ENCODE peak calls at places on chromosomes 6 and 20, in nine cellular contexts. One of them, this sample, is unnamed.
A peak's percentile ranks its signal among the peaks of the same experiment; 100 is the strongest.

GRCh38 chr6:159968295-159969203 is at the start of gene IGF2R:
- DNase-seq in glutamatergic neuron: peak; percentile 88
- DNase-seq in NCI-H1694 treated with DMSO at 0.1 percent for 48 hours: peak; percentile 61
- DNase-seq in AG04450: no peak
- DNase-seq in posterior cingulate gyrus: peak; percentile 78
- DNase-seq in germinal center: peak; percentile 98
- DNase-seq in left ventricle myocardium inferior: peak; percentile 94
- DNase-seq in stimulated activated CD8-positive, alpha-beta memory T cell treated with anti-CD3 and anti-CD28 coated beads, Interleukin-2, amount 100 ng/mL, for 48 hours: peak; percentile 94
- DNase-seq in foreskin fibroblast: peak; percentile 96
- DNase-seq in this sample: no peak

GRCh38 chr20:37299718-37300529 is 10.5 kb downstream of the MANBAL start:
- DNase-seq in stimulated activated CD8-positive, alpha-beta memory T cell treated with anti-CD3 and anti-CD28 coated beads, Interleukin-2, amount 100 ng/mL, for 48 hours: no peak
- DNase-seq in NCI-H1694 treated with DMSO at 0.1 percent for 48 hours: no peak
- DNase-seq in left ventricle myocardium inferior: no peak
- DNase-seq in germinal center: no peak
- DNase-seq in glutamatergic neuron: no peak
- DNase-seq in foreskin fibroblast: peak; percentile 80
- DNase-seq in posterior cingulate gyrus: no peak
- DNase-seq in AG04450: no peak
- DNase-seq in this sample: no peak

GRCh38 chr20:63567132-63567381 is 7.0 kb downstream of the HELZ2 start:
- DNase-seq in AG04450: no peak
- DNase-seq in NCI-H1694 treated with DMSO at 0.1 percent for 48 hours: no peak
- DNase-seq in stimulated activated CD8-positive, alpha-beta memory T cell treated with anti-CD3 and anti-CD28 coated beads, Interleukin-2, amount 100 ng/mL, for 48 hours: no peak
- DNase-seq in posterior cingulate gyrus: no peak
- DNase-seq in left ventricle myocardium inferior: no peak
- DNase-seq in foreskin fibroblast: no peak
- DNase-seq in germinal center: no peak
- DNase-seq in glutamatergic neuron: no peak
- DNase-seq in this sample: no peak

GRCh38 chr20:4854502-4854901 is 132.8 kb downstream of the PRND start:
- DNase-seq in germinal center: no peak
- DNase-seq in stimulated activated CD8-positive, alpha-beta memory T cell treated with anti-CD3 and anti-CD28 coated beads, Interleukin-2, amount 100 ng/mL, for 48 hours: no peak
- DNase-seq in glutamatergic neuron: no peak
- DNase-seq in NCI-H1694 treated with DMSO at 0.1 percent for 48 hours: no peak
- DNase-seq in left ventricle myocardium inferior: no peak
- DNase-seq in foreskin fibroblast: no peak
- DNase-seq in posterior cingulate gyrus: no peak
- DNase-seq in AG04450: no peak
- DNase-seq in this sample: no peak

GRCh38 chr6:164453835-164454234 is 855.6 kb downstream of the C6orf118 start:
- DNase-seq in stimulated activated CD8-positive, alpha-beta memory T cell treated with anti-CD3 and anti-CD28 coated beads, Interleukin-2, amount 100 ng/mL, for 48 hours: no peak
- DNase-seq in germinal center: no peak
- DNase-seq in NCI-H1694 treated with DMSO at 0.1 percent for 48 hours: no peak
- DNase-seq in posterior cingulate gyrus: no peak
- DNase-seq in left ventricle myocardium inferior: no peak
- DNase-seq in foreskin fibroblast: no peak
- DNase-seq in AG04450: no peak
- DNase-seq in glutamatergic neuron: no peak
- DNase-seq in this sample: no peak

GRCh38 chr6:98574991-98575390 is 259.4 kb upstream of the POU3F2 start:
- DNase-seq in AG04450: no peak
- DNase-seq in glutamatergic neuron: no peak
- DNase-seq in NCI-H1694 treated with DMSO at 0.1 percent for 48 hours: no peak
- DNase-seq in posterior cingulate gyrus: peak; percentile 35
- DNase-seq in germinal center: no peak
- DNase-seq in stimulated activated CD8-positive, alpha-beta memory T cell treated with anti-CD3 and anti-CD28 coated beads, Interleukin-2, amount 100 ng/mL, for 48 hours: no peak
- DNase-seq in left ventricle myocardium inferior: no peak
- DNase-seq in foreskin fibroblast: no peak
- DNase-seq in this sample: no peak

GRCh38 chr6:113619077-113619476 is 238.1 kb upstream of the MARCKS start:
- DNase-seq in glutamatergic neuron: no peak
- DNase-seq in left ventricle myocardium inferior: no peak
- DNase-seq in AG04450: no peak
- DNase-seq in foreskin fibroblast: peak; percentile 45
- DNase-seq in stimulated activated CD8-positive, alpha-beta memory T cell treated with anti-CD3 and anti-CD28 coated beads, Interleukin-2, amount 100 ng/mL, for 48 hours: no peak
- DNase-seq in germinal center: no peak
- DNase-seq in NCI-H1694 treated with DMSO at 0.1 percent for 48 hours: no peak
- DNase-seq in posterior cingulate gyrus: no peak
- DNase-seq in this sample: no peak

GRCh38 chr6:134744301-134744700 is 205.6 kb downstream of the ALDH8A1 start:
- DNase-seq in glutamatergic neuron: no peak
- DNase-seq in left ventricle myocardium inferior: no peak
- DNase-seq in NCI-H1694 treated with DMSO at 0.1 percent for 48 hours: no peak
- DNase-seq in stimulated activated CD8-positive, alpha-beta memory T cell treated with anti-CD3 and anti-CD28 coated beads, Interleukin-2, amount 100 ng/mL, for 48 hours: no peak
- DNase-seq in AG04450: no peak
- DNase-seq in germinal center: no peak
- DNase-seq in foreskin fibroblast: no peak
- DNase-seq in posterior cingulate gyrus: no peak
- DNase-seq in this sample: no peak

GRCh38 chr20:35597186-35597585 is 18.4 kb upstream of the SPAG4 start:
- DNase-seq in stimulated activated CD8-positive, alpha-beta memory T cell treated with anti-CD3 and anti-CD28 coated beads, Interleukin-2, amount 100 ng/mL, for 48 hours: no peak
- DNase-seq in AG04450: no peak
- DNase-seq in NCI-H1694 treated with DMSO at 0.1 percent for 48 hours: no peak
- DNase-seq in germinal center: no peak
- DNase-seq in left ventricle myocardium inferior: no peak
- DNase-seq in glutamatergic neuron: no peak
- DNase-seq in foreskin fibroblast: no peak
- DNase-seq in posterior cingulate gyrus: no peak
- DNase-seq in this sample: no peak

GRCh38 chr6:24659547-24659946 is 7.2 kb downstream of the TDP2 start:
- DNase-seq in AG04450: no peak
- DNase-seq in stimulated activated CD8-positive, alpha-beta memory T cell treated with anti-CD3 and anti-CD28 coated beads, Interleukin-2, amount 100 ng/mL, for 48 hours: no peak
- DNase-seq in germinal center: no peak
- DNase-seq in foreskin fibroblast: peak; percentile 18
- DNase-seq in NCI-H1694 treated with DMSO at 0.1 percent for 48 hours: no peak
- DNase-seq in posterior cingulate gyrus: no peak
- DNase-seq in left ventricle myocardium inferior: no peak
- DNase-seq in glutamatergic neuron: no peak
- DNase-seq in this sample: no peak

This sample was measured in iPS DF 19.7.